ENCODE peak calls at places on chromosomes 3 and 15, in five cellular contexts. Q is heart left ventricle, S is pancreas, F is tibial artery, B is cardiac muscle cell. P is an unnamed sample. For H3K27me3, the result is how much of the 10 kb centered on the place peaks cover.

GRCh38 chr3:13013994-13014754 is 59.1 kb downstream of the IQSEC1 start:
- DNase-seq in Q (no peak), S (no peak), F (peak), B (no peak), P (no peak)

GRCh38 chr3:129890891-129891290 is 2.6 kb downstream of the TMCC1 start:
- DNase-seq in Q (no peak), S (no peak), F (no peak), B (no peak), P (no peak)

GRCh38 chr15:100918034-100918689 is 995 bp upstream of the LRRK1 start:
- DNase-seq in Q (peak), S (peak), F (peak), B (peak), P (peak)

GRCh38 chr15:51864408-51865056 is 35.1 kb downstream of the TMOD3 start:
- DNase-seq in Q (no peak), S (no peak), F (no peak), B (no peak), P (no peak)

GRCh38 chr3:171565671-171566070 is 105.5 kb upstream of the TNIK start:
- DNase-seq in Q (no peak), S (no peak), F (no peak), B (no peak), P (no peak)

GRCh38 chr15:50665938-50666337 is 20.7 kb downstream of the TRPM7 start:
- DNase-seq in Q (no peak), S (no peak), F (no peak), B (no peak), P (no peak)

GRCh38 chr3:71585891-71586809 is 2.6 kb upstream of the FOXP1 start:
- DNase-seq in Q (no peak), S (no peak), F (no peak), B (no peak), P (no peak)

GRCh38 chr3:112134335-112135124 is 1.5 kb upstream of the GCSAM start:
- DNase-seq in Q (no peak), S (peak), F (no peak), B (no peak), P (no peak)

GRCh38 chr3:149258298-149258697 is 36.7 kb upstream of the CP start:
- DNase-seq in Q (peak), S (no peak), F (no peak), B (peak), P (no peak)

GRCh38 chr3:189629803-189630455 is 1.3 kb upstream of the TP63 start:
- DNase-seq in Q (no peak), S (peak), F (peak), B (no peak), P (no peak)

GRCh38 chr3:123147754-123148535 is 53.8 kb upstream of the SEC22A start:
- DNase-seq in Q (no peak), S (no peak), F (no peak), B (peak), P (no peak)

GRCh38 chr3:31440878-31441277 is 91.8 kb upstream of the STT3B start:
- DNase-seq in Q (no peak), S (no peak), F (no peak), B (no peak), P (no peak)

GRCh38 chr3:31444220-31445142 is 88.2 kb upstream of the STT3B start:
- DNase-seq in Q (no peak), S (no peak), F (no peak), B (no peak), P (no peak)

GRCh38 chr3:31445701-31446100 is 87.0 kb upstream of the STT3B start:
- DNase-seq in Q (no peak), S (no peak), F (no peak), B (no peak), P (no peak)

GRCh38 chr3:31439888-31440287 is 92.8 kb upstream of the STT3B start:
- DNase-seq in Q (no peak), S (no peak), F (no peak), B (no peak), P (no peak)

DNA sequence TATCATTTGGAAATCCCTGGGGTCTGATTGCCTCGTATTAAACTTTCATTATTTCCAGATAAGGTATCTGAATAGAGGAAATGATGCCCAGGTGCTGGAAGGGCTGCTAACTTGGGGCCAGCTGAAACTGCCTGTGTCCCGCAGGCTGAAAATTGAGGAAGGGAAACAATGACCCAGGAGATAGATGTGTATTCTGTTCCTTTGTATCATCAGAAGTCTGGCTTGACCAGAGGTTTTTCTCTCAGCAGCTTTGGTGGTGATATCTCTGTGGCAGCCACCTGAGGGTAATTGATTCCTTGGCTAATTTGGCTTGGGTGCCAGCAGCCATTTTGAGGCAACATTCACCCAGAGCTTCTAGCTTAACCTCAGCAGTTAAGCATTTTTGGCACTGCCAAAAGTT is 90.0 kb upstream of the STT3B start:
- DNase-seq in Q (no peak), S (no peak), F (no peak), B (no peak), P (no peak)
- TF ChIP-seq CTCF in Q (no peak), S (no peak), F (no peak), B (no peak), P (no peak)

GRCh38 chr3:61564405-61565059 is 3.2 kb downstream of the PTPRG start:
- DNase-seq in Q (peak), S (peak), F (peak), B (peak), P (peak)
- H3K27me3 ChIP-seq in Q (under half), S (under half), F (under half), B (under half), P (under half)

GRCh38 chr15:77060560-77060959 is 10.3 kb downstream of the TSPAN3 start:
- DNase-seq in Q (no peak), S (no peak), F (no peak), B (no peak), P (no peak)

GRCh38 chr15:77058468-77058867 is 12.4 kb downstream of the TSPAN3 start:
- DNase-seq in Q (no peak), S (no peak), F (no peak), B (no peak), P (no peak)

GRCh38 chr15:77059761-77060345 is 11.1 kb downstream of the TSPAN3 start:
- DNase-seq in Q (no peak), S (no peak), F (no peak), B (no peak), P (no peak)

GRCh38 chr15:77057650-77058049 is 13.3 kb downstream of the TSPAN3 start:
- DNase-seq in Q (no peak), S (no peak), F (no peak), B (no peak), P (no peak)

GRCh38 chr15:77057072-77057471 is 13.8 kb downstream of the TSPAN3 start:
- DNase-seq in Q (no peak), S (no peak), F (no peak), B (no peak), P (no peak)
- H3K4me3 ChIP-seq in Q (no peak), S (no peak), F (no peak), B (no peak), P (no peak)

DNA sequence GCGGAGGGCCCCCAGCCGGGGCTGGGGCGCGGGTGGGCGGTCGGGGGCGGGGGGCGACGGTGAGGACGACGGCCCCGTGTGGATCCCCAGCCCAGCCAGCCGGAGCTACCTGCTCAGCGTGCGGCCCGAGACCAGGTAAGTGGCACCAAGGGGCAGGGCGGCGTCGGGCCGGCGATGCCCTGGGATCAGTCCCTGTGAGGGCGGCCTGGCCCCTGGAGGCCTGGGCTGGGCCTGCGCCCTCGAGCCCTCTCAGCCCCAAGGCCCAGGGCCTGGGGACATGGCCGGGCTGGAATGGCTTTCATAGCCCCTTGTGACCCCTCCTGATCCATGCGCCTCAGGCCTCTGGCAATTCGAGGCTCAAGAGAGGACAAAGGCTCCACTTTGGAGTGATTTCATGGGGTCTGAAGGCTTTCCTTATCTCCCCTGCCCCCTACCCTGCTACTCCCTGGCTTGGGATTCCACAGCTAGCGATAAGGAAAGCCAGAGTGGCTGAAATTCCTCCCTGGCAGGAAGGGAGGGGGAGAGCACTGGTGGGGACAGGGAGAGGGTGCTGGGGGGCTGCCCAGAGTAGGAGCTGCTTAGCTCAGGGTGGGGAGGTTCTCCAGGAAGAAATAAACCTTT is 415 bp downstream of the ALPK3 start:
- DNase-seq in Q (peak), S (peak), F (peak), B (peak), P (no peak)
- TF ChIP-seq CTCF in Q (no peak), S (no peak), F (no peak), B (peak), P (no peak)

GRCh38 chr15:98012354-98012753 is 51.9 kb downstream of the ARRDC4 start:
- DNase-seq in Q (no peak), S (no peak), F (no peak), B (no peak), P (no peak)

GRCh38 chr15:98018761-98019351 is 58.4 kb downstream of the ARRDC4 start:
- DNase-seq in Q (no peak), S (no peak), F (no peak), B (no peak), P (no peak)

GRCh38 chr15:98017150-98017964 is 56.9 kb downstream of the ARRDC4 start:
- DNase-seq in Q (no peak), S (peak), F (no peak), B (no peak), P (no peak)
- H3K27me3 ChIP-seq in Q (under half), S (under half), F (under half), B (under half), P (under half)

GRCh38 chr3:49411968-49412631 is at the start of the genes RHOA and TCTA:
- DNase-seq in Q (peak), S (peak), F (peak), B (peak), P (peak)

GRCh38 chr3:49412632-49413337 is 562 bp downstream of the TCTA start:
- DNase-seq in Q (no peak), S (peak), F (no peak), B (no peak), P (no peak)

GRCh38 chr3:49410844-49411549 is 779 bp downstream of the RHOA start:
- DNase-seq in Q (no peak), S (no peak), F (no peak), B (peak), P (no peak)

GRCh38 chr3:49411550-49411967 is 217 bp downstream of the RHOA start:
- DNase-seq in Q (peak), S (peak), F (peak), B (no peak), P (peak)

GRCh38 chr3:49410102-49410843 is 1.5 kb downstream of the RHOA start:
- DNase-seq in Q (no peak), S (no peak), F (no peak), B (no peak), P (no peak)
- H3K4me3 ChIP-seq in Q (peak), S (peak), F (peak), B (peak), P (peak)